ENCODE peak calls at places on chromosomes 12 and 14, in four cellular contexts. O is activated CD8-positive, alpha-beta memory T cell treated with anti-CD3 and anti-CD28 coated beads for 48 hours; X is neuronal stem cell; Q is NCI-H1105 treated with DMSO at 0.1 percent for 48 hours. P is an unnamed sample.

GRCh38 chr12:68613209-68613904 is 2.7 kb downstream of the RAP1B start:
- DNase-seq in O (no peak), X (no peak), Q (no peak), P (no peak)

GRCh38 chr14:103584326-103584915 is 21.7 kb downstream of the COA8 start:
- DNase-seq in O (no peak), X (no peak), Q (no peak), P (no peak)

GRCh38 chr12:92735131-92735721 is 32.4 kb downstream of the PLEKHG7 start:
- DNase-seq in O (no peak), X (no peak), Q (peak; percentile 82), P (peak; percentile 71)

GRCh38 chr12:23555808-23556207 is 393.7 kb downstream of the SOX5 start:
- DNase-seq in O (no peak), X (no peak), Q (no peak), P (peak; percentile 30)

GRCh38 chr14:68695326-68695768 is 97.5 kb downstream of the ZFP36L1 start:
- DNase-seq in O (no peak), X (no peak), Q (no peak), P (no peak)

GRCh38 chr12:109738209-109738608 is 24.6 kb downstream of the FAM222A start:
- DNase-seq in O (no peak), X (no peak), Q (no peak), P (no peak)

GRCh38 chr14:104684449-104684821 is 5.0 kb upstream of the INF2 start:
- DNase-seq in O (no peak), X (no peak), Q (no peak), P (no peak)

GRCh38 chr12:46494424-46494823 is 121.9 kb upstream of the SLC38A2 start:
- DNase-seq in O (no peak), X (peak; percentile 29), Q (no peak), P (no peak)

GRCh38 chr12:107843351-107844311 is 69.1 kb downstream of the ASCL4 start:
- DNase-seq in O (no peak), X (peak; percentile 42), Q (no peak), P (peak; percentile 35)

GRCh38 chr14:88321692-88322504 is 1.2 kb downstream of the KCNK10 start:
- DNase-seq in O (no peak), X (no peak), Q (no peak), P (peak; percentile 40)

P was measured in NCI-H345.